ENCODE peak calls at places on chromosomes 3 and 15, in nine cellular contexts. P is ascending aorta; B is activated CD4-positive, alpha-beta T cell treated with anti-CD3 and anti-CD28 coated beads for 24 hours; O is NCI-H345; X is cardiac septum; U is NCI-H1092; F is T-cell; I is NAMALWA; H is stimulated activated naive CD8-positive, alpha-beta T cell treated with anti-CD3 and anti-CD28 coated beads, Interleukin-15, Interleukin-2, amounts not matched to agents 100 U/mL and 50 U/mL, for 24 hours. A is an unnamed sample.

GRCh38 chr3:172246107-172246870 is 202.0 kb downstream of the GHSR start:
- DNase-seq in B (no peak), I (no peak), F (no peak), P (no peak), H (no peak), O (no peak), U (no peak), X (no peak), A (no peak)

GRCh38 chr15:63367390-63367789 is 14.3 kb downstream of the CA12 start:
- DNase-seq in H (no peak), B (no peak), P (no peak), I (no peak), F (no peak), O (no peak), X (no peak), U (no peak), A (no peak)

GRCh38 chr3:156483961-156484787 is 70.7 kb downstream of the SSR3 start:
- DNase-seq in F (peak; percentile 18), B (peak; percentile 28), O (no peak), P (no peak), X (no peak), H (peak; percentile 18), I (peak; percentile 93), U (no peak), A (no peak)

GRCh38 chr3:32780735-32781210 is 37.0 kb upstream of the TRIM71 start:
- DNase-seq in O (peak; percentile 2), F (no peak), H (peak; percentile 35), I (no peak), U (no peak), X (peak; percentile 75), B (no peak), P (no peak), A (peak; percentile 43)

GRCh38 chr15:46059921-46060565 is 425.2 kb downstream of the SQOR start:
- DNase-seq in H (no peak), U (no peak), O (no peak), B (no peak), I (no peak), P (no peak), F (no peak), X (no peak), A (no peak)

GRCh38 chr3:59469948-59470723 is 420.3 kb upstream of the CFAP20DC start:
- DNase-seq in U (no peak), B (no peak), O (no peak), H (no peak), X (no peak), P (no peak), I (no peak), F (no peak), A (no peak)

GRCh38 chr3:166304509-166305063 is 467.4 kb upstream of the BCHE start:
- DNase-seq in U (no peak), B (no peak), X (no peak), F (no peak), I (no peak), P (no peak), O (no peak), H (no peak), A (no peak)

GRCh38 chr3:162021206-162021605 is 524.6 kb downstream of the OTOL1 start:
- DNase-seq in P (no peak), I (no peak), F (no peak), H (no peak), O (no peak), X (no peak), U (no peak), B (no peak), A (no peak)

GRCh38 chr3:130607553-130608154 is 90.7 kb downstream of the COL6A6 start:
- DNase-seq in O (no peak), F (no peak), B (no peak), U (no peak), I (no peak), H (no peak), P (no peak), X (no peak), A (no peak)

GRCh38 chr3:28677581-28677980 is 329.0 kb upstream of the AZI2 start:
- DNase-seq in U (no peak), P (no peak), O (no peak), H (no peak), F (no peak), B (no peak), X (no peak), I (no peak), A (no peak)

GRCh38 chr3:136464502-136464901 is 214.4 kb downstream of the PCCB start:
- DNase-seq in H (no peak), X (no peak), O (no peak), F (no peak), P (no peak), U (no peak), I (no peak), B (no peak), A (no peak)

GRCh38 chr15:41043276-41043675 is 72.8 kb downstream of the INO80 start:
- DNase-seq in F (no peak), I (no peak), O (no peak), H (no peak), P (no peak), X (no peak), B (no peak), U (no peak), A (no peak)

GRCh38 chr15:81261172-81261808 is 62.7 kb downstream of the STARD5 start:
- DNase-seq in O (no peak), U (no peak), H (no peak), I (no peak), P (no peak), B (no peak), F (no peak), X (no peak), A (no peak)

GRCh38 chr3:67335813-67336212 is 318.6 kb downstream of the SUCLG2 start:
- DNase-seq in P (no peak), O (no peak), U (no peak), F (no peak), X (no peak), B (no peak), H (no peak), I (no peak), A (no peak)

GRCh38 chr3:37743974-37744373 is 117.7 kb upstream of the CTDSPL start:
- DNase-seq in X (no peak), H (no peak), O (no peak), I (no peak), U (no peak), P (no peak), F (no peak), B (no peak), A (no peak)

A was measured in left colon.